ENCODE peak calls at places on chromosomes 13 and 19, in four cellular contexts. J, O, B and G are unnamed samples.

GRCh38 chr13:26184791-26185250 is 37.3 kb downstream of the RNF6 start:
- DNase-seq in J (peak), O (peak), B (peak), G (no peak)

GRCh38 chr19:4294389-4294788 is 7.8 kb downstream of the TMIGD2 start:
- DNase-seq in J (no peak), O (no peak), B (no peak), G (no peak)

GRCh38 chr19:11166281-11167142 is 10.9 kb upstream of the SPC24 start:
- DNase-seq in J (peak), O (no peak), B (no peak), G (no peak)

GRCh38 chr19:41984961-41985360 is 9.1 kb downstream of the ATP1A3 start:
- DNase-seq in J (no peak), O (no peak), B (no peak), G (no peak)

GRCh38 chr19:4803736-4804695 is 12.5 kb downstream of the FEM1A start:
- DNase-seq in J (peak), O (peak), B (peak), G (no peak)

GRCh38 chr19:5231857-5232503 is 108.6 kb downstream of the PTPRS start:
- DNase-seq in J (no peak), O (no peak), B (no peak), G (no peak)

GRCh38 chr13:83943530-83944279 is 61.4 kb upstream of the SLITRK1 start:
- DNase-seq in J (no peak), O (no peak), B (no peak), G (no peak)

GRCh38 chr13:72104656-72105180 is 237.7 kb upstream of the DACH1 start:
- DNase-seq in J (no peak), O (no peak), B (no peak), G (no peak)

GRCh38 chr19:40553885-40554857 is 22.5 kb upstream of the SHKBP1 start:
- DNase-seq in J (no peak), O (no peak), B (no peak), G (no peak)

GRCh38 chr13:68608147-68608546 is 1378.0 kb upstream of the PCDH9 start:
- DNase-seq in J (no peak), O (no peak), B (no peak), G (no peak)

GRCh38 chr13:80126382-80127068 is 214.4 kb downstream of the SPRY2 start:
- DNase-seq in J (no peak), O (no peak), B (no peak), G (no peak)

GRCh38 chr13:36418022-36418805 is 14.1 kb upstream of the CCNA1 start:
- DNase-seq in J (peak), O (no peak), B (no peak), G (no peak)

GRCh38 chr13:87669379-87669978 is 1.7 kb upstream of the SLITRK5 start:
- DNase-seq in J (no peak), O (no peak), B (no peak), G (no peak)

GRCh38 chr13:75416327-75417005 is 65.5 kb downstream of the TBC1D4 start:
- DNase-seq in J (peak), O (no peak), B (no peak), G (no peak)

GRCh38 chr13:39876258-39876657 is 220.8 kb downstream of the COG6 start:
- DNase-seq in J (peak), O (no peak), B (no peak), G (no peak)

GRCh38 chr13:78753457-78753856 is 94.5 kb upstream of the OBI1 start:
- DNase-seq in J (no peak), O (no peak), B (no peak), G (no peak)

GRCh38 chr19:44712864-44713515 is 14.0 kb downstream of the CEACAM16 start:
- DNase-seq in J (no peak), O (no peak), B (no peak), G (no peak)

GRCh38 chr19:35419046-35419445 is 29.0 kb upstream of the FFAR2 start:
- DNase-seq in J (no peak), O (no peak), B (no peak), G (no peak)

GRCh38 chr13:112354330-112355273 is 21.6 kb upstream of the SPACA7 start:
- DNase-seq in J (no peak), O (no peak), B (no peak), G (no peak)

GRCh38 chr19:14479985-14480694 is 5.0 kb upstream of the PTGER1 start:
- DNase-seq in J (peak), O (peak), B (no peak), G (no peak)

GRCh38 chr19:5927439-5927821 is 13.4 kb downstream of the CAPS start:
- DNase-seq in J (no peak), O (no peak), B (no peak), G (no peak)

GRCh38 chr13:108924154-108924940 is 294.9 kb downstream of the MYO16 start:
- DNase-seq in J (peak), O (no peak), B (no peak), G (no peak)

GRCh38 chr19:31348416-31349159 is 648 bp downstream of the TSHZ3 start:
- DNase-seq in J (peak), O (no peak), B (no peak), G (no peak)

GRCh38 chr19:49475995-49476880 is 2.2 kb downstream of the FLT3LG start:
- DNase-seq in J (peak), O (peak), B (peak), G (no peak)

GRCh38 chr19:54548806-54549205 is 24.8 kb upstream of the LILRA2 start:
- DNase-seq in J (no peak), O (no peak), B (no peak), G (no peak)

GRCh38 chr19:21568816-21569496 is 63.6 kb downstream of the ZNF429 start:
- DNase-seq in J (peak), O (peak), B (peak), G (peak)

GRCh38 chr13:50923272-50923671 is 13.7 kb downstream of the RNASEH2B start:
- DNase-seq in J (no peak), O (no peak), B (no peak), G (no peak)

GRCh38 chr13:101453784-101454201 is 1.3 kb downstream of the ITGBL1 start:
- DNase-seq in J (peak), O (no peak), B (no peak), G (no peak)

GRCh38 chr19:2270572-2271515 is 11.1 kb downstream of the PEAK3 start:
- DNase-seq in J (peak), O (peak), B (peak), G (peak)

GRCh38 chr13:78595819-78596700 is 7.3 kb downstream of the POU4F1 start:
- DNase-seq in J (peak), O (no peak), B (no peak), G (no peak)

GRCh38 chr19:45091031-45091918 is 1.7 kb upstream of the PPP1R37 start:
- DNase-seq in J (peak), O (peak), B (peak), G (peak)

GRCh38 chr19:13839193-13839937 is 37.6 kb upstream of the NANOS3 start:
- DNase-seq in J (peak), O (peak), B (peak), G (no peak)

GRCh38 chr19:5865772-5866171 is 4.6 kb downstream of the FUT5 start:
- DNase-seq in J (no peak), O (no peak), B (no peak), G (no peak)

GRCh38 chr13:29754486-29754806 is 96.0 kb downstream of the UBL3 start:
- DNase-seq in J (peak), O (no peak), B (no peak), G (no peak)

GRCh38 chr13:27354379-27354778 is 70.0 kb upstream of the GTF3A start:
- DNase-seq in J (peak), O (no peak), B (no peak), G (no peak)

GRCh38 chr13:78762825-78763224 is 103.9 kb upstream of the OBI1 start:
- DNase-seq in J (no peak), O (no peak), B (no peak), G (no peak)

GRCh38 chr19:47225746-47226425 is 5.1 kb downstream of the BBC3 start:
- DNase-seq in J (peak), O (peak), B (peak), G (peak)

GRCh38 chr19:8401981-8402411 is 11.1 kb upstream of the MARCHF2 start:
- DNase-seq in J (no peak), O (no peak), B (no peak), G (no peak)

GRCh38 chr19:2083174-2083854 is 12.8 kb downstream of the MOB3A start:
- DNase-seq in J (no peak), O (peak), B (no peak), G (no peak)

GRCh38 chr13:95300625-95301134 is 571 bp downstream of the ABCC4 start:
- DNase-seq in J (peak), O (peak), B (peak), G (no peak)

GRCh38 chr13:95298169-95298940 is 2.9 kb downstream of the ABCC4 start:
- DNase-seq in J (no peak), O (no peak), B (no peak), G (no peak)

GRCh38 chr13:95298971-95299627 is 2.2 kb downstream of the ABCC4 start:
- DNase-seq in J (peak), O (no peak), B (no peak), G (no peak)

GRCh38 chr13:95301947-95302386 is 716 bp upstream of the ABCC4 start:
- DNase-seq in J (no peak), O (no peak), B (no peak), G (no peak)

DNA sequence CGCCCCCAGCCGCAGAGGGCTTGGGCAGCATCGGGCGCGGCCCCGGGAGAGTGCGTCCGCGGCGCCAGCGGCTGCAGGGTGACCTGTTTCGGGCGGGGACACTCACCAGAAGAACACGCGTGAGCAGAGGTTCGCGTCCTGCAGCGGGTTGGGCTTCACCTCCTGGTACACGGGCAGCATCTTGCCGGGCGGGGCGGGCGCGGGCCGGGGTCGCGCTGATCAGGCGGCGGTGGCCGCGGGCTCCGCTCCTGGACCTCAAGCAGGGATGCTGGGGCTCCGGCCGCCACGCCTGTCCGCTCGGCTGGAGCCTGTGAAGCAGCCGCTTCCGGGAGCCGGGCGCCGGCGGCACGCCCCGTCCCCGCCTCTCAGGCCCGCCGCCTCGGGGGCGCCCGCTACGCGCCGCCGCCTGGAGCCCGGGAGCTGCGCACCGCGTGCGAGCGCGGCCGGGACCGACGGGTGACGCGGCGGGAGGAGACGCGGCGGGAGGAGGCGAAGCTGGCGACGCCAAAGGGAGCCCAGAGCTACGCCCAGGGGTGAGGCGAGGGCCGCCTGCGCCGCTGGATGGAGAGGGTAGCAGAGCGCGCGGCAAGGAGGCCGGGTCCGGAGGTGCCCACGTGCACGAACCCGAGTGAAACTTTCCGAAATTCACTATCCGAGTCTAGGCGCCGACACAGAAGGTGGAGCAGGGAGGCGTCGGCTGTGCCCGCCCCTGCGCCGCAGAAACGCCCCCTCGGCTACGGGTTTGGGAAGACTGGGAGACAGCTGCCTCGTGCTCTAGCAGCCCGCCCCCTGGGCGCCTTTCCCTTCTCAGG is at the start of gene ABCC4:
- DNase-seq in J (peak), O (peak), B (peak), G (no peak)
- TF ChIP-seq CTCF in J (no peak), O (no peak), B (no peak), G (no peak)

DNA sequence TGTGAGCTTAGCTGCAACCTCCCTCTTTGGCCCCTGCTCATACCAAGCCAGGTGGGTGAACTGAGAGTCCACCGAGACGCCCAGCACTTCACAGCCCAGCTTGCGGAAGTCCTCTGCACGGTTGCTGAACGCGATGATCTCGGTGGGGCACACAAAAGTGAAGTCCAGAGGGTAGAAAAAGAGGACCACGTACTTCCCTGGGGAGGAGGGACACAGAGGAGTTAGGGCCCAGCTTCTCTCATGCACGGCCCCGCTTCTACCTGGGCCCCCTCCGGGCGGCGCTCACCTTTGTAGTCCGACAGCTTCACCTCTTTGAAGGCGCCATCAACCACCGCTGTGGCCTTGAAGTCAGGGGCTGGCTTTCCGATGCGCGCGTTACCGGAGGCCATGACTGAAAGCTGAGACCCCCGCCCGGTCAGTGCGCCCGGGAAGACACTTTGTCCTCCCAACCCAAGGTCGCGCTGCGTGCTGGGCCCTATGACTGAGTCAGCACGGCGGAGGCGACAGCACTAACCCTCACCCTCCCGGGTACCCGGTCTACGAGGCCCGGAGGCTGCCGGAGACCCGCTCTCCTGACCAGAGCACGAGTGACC is 631 bp downstream of the PRDX2 start:
- DNase-seq in J (peak), O (no peak), B (peak), G (no peak)
- TF ChIP-seq CTCF in J (no peak), O (no peak), B (no peak), G (no peak)

GRCh38 chr13:93227906-93228801 is 1.5 kb downstream of the GPC6 start:
- DNase-seq in J (peak), O (no peak), B (peak), G (no peak)
- TF ChIP-seq CTCF in J (peak), O (no peak), B (no peak), G (no peak)

GRCh38 chr13:89755729-89756492 is 1591.6 kb upstream of the MIR17HG start:
- DNase-seq in J (no peak), O (no peak), B (no peak), G (no peak)
- TF ChIP-seq CTCF in J (no peak), O (no peak), B (no peak), G (no peak)

GRCh38 chr13:110444226-110444653 is 117.3 kb downstream of the RAB20 start:
- DNase-seq in J (peak), O (no peak), B (no peak), G (no peak)
- TF ChIP-seq CTCF in J (peak), O (no peak), B (no peak), G (no peak)

DNA sequence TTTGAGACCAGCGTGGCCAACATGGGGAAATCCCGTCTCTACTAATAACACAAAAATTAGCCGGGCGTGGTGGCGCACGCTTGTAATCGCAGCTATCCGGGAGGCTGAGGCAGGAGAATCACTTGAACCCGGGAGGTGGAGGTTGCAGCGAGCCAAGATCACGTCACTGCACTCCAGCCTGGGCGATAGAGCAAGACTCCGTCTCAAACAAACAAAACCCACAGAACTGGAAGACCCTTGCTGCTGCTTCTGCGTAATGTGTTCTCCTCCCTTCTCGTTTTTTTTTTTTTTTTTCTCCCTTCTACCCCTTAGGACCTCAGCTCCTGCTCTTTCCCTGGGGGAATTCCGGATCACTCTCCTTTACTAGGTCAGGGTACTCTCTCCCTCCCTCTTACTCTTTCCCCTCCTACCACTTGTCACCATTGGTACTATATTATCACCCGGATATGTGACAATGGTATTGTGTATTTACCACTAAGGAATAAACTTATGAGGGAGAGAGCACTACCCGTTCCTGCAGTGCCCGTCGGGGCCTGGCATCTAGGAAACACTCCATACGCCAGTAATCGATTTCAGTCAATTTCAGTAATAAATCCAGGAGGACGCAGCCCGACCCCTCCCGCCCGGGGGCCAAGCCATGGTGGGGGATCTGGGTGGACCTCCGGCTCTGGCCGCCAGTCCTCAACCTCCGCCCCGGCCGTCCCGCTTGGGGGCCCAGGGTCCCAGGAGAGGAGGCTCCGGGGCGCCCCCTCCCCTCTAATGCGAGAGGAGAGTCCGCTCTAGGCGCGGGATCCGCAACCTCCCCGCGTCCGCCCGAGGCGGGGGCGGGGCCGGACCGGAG is 423 bp upstream of the GARRE1 start:
- DNase-seq in J (peak), O (no peak), B (peak), G (peak)
- TF ChIP-seq CTCF in J (no peak), O (no peak), B (no peak), G (no peak)

GRCh38 chr19:52498571-52498970 is 28.9 kb upstream of the ZNF808 start:
- DNase-seq in J (no peak), O (no peak), B (no peak), G (no peak)

GRCh38 chr19:52492201-52492960 is 35.1 kb upstream of the ZNF808 start:
- DNase-seq in J (peak), O (no peak), B (no peak), G (no peak)

GRCh38 chr19:52494518-52494917 is 33.0 kb upstream of the ZNF808 start:
- DNase-seq in J (no peak), O (no peak), B (no peak), G (no peak)

DNA sequence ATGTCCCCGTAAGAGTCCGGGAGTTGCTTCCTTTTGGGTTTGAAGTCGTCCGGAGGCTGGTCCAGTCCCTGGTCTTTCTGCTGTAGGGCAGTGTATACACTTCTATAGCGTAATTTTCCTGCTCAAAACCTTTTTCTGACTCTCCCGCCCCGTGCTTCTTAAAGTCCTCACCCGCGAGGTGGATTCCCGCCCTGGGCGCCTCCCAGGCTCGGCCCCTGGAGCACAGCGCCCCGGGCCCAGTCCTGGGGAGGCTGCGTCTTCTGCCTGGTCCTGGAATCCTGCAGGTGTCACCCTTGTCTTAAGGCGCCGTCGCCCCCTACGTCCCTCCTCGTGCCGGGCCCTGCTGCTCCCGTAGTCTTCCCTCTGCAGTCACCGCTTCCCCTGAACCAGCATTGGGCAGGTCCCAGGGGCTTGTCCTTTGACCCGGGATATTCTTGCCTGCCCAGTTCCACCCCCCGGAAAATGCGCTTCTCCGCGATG is 34.4 kb upstream of the ZNF808 start:
- DNase-seq in J (peak), O (no peak), B (no peak), G (no peak)
- TF ChIP-seq CTCF in J (no peak), O (no peak), B (no peak), G (no peak)

GRCh38 chr19:50496189-50497029 is 14.6 kb downstream of the JOSD2 start:
- DNase-seq in J (no peak), O (no peak), B (no peak), G (no peak)
- TF ChIP-seq CTCF in J (no peak), O (no peak), B (no peak), G (no peak)